ENCODE peak calls at places on chromosomes 5 and 9, in ten cellular contexts. X is NCI-H526 treated with DMSO at 0.1 percent for 48 hours, C is heart left ventricle, O is Karpas-422, Q is LoVo, P is AG08395, F is A549, S is SW480, G is Right ventricle myocardium superior, H is amygdala. B is an unnamed sample.

GRCh38 chr5:1536298-1537165 is 12.8 kb upstream of the LPCAT1 start:
- DNase-seq in X (no peak), C (peak), O (peak), Q (peak), P (no peak), F (no peak), S (no peak), G (peak), H (no peak), B (peak)

GRCh38 chr5:80957031-80957761 is 3.0 kb upstream of the RASGRF2 start:
- DNase-seq in X (peak), C (no peak), O (peak), Q (no peak), P (no peak), F (no peak), S (peak), G (no peak), H (no peak), B (no peak)

GRCh38 chr9:100505564-100506159 is 32.7 kb downstream of the TMEFF1 start:
- DNase-seq in X (no peak), C (peak), O (peak), Q (peak), P (peak), F (peak), S (peak), G (peak), H (peak), B (peak)

GRCh38 chr9:85745203-85745602 is 3.4 kb upstream of the AGTPBP1 start:
- DNase-seq in X (no peak), C (no peak), O (no peak), Q (no peak), P (no peak), F (no peak), S (no peak), G (no peak), H (no peak), B (no peak)

GRCh38 chr9:134190232-134191121 is 26.1 kb upstream of the RNU6ATAC start:
- DNase-seq in X (no peak), C (peak), O (no peak), Q (no peak), P (no peak), F (no peak), S (no peak), G (no peak), H (no peak), B (no peak)

GRCh38 chr9:14348241-14349140 is 34.5 kb upstream of the NFIB start:
- DNase-seq in X (peak), C (no peak), O (no peak), Q (no peak), P (no peak), F (no peak), S (peak), G (peak), H (no peak), B (peak)

GRCh38 chr5:125043781-125044391 is 297.4 kb upstream of the ZNF608 start:
- DNase-seq in X (no peak), C (peak), O (no peak), Q (peak), P (peak), F (peak), S (no peak), G (peak), H (no peak), B (peak)

GRCh38 chr5:73030995-73031394 is 75.2 kb downstream of the FCHO2 start:
- DNase-seq in X (no peak), C (no peak), O (no peak), Q (no peak), P (peak), F (peak), S (peak), G (no peak), H (no peak), B (peak)

GRCh38 chr5:128144491-128144890 is 60.9 kb downstream of the SLC12A2 start:
- DNase-seq in X (no peak), C (no peak), O (no peak), Q (no peak), P (no peak), F (no peak), S (no peak), G (no peak), H (no peak), B (no peak)

GRCh38 chr9:89661956-89662717 is 57.3 kb downstream of the GADD45G start:
- DNase-seq in X (peak), C (peak), O (no peak), Q (peak), P (peak), F (peak), S (peak), G (peak), H (peak), B (peak)

GRCh38 chr9:91062281-91062680 is 260.7 kb downstream of the SYK start:
- DNase-seq in X (no peak), C (no peak), O (no peak), Q (no peak), P (no peak), F (no peak), S (no peak), G (no peak), H (no peak), B (no peak)

B was measured in AG20443.